ENCODE peak calls at places on chromosome 6, in eight cellular contexts. One of them, this sample, is unnamed.

GRCh38 chr6:144314562-144314961 is 29.4 kb downstream of the UTRN start:
- DNase-seq in hepatocyte: no peak
- DNase-seq in psoas muscle: no peak
- DNase-seq in foreskin keratinocyte: no peak
- DNase-seq in left lung: no peak
- DNase-seq in A549: no peak
- DNase-seq in nephron progenitor cell: no peak
- DNase-seq in WTC11: no peak
- DNase-seq in this sample: no peak

GRCh38 chr6:77136086-77136485 is 327.2 kb downstream of the HTR1B start:
- DNase-seq in hepatocyte: no peak
- DNase-seq in psoas muscle: no peak
- DNase-seq in foreskin keratinocyte: peak
- DNase-seq in left lung: no peak
- DNase-seq in A549: no peak
- DNase-seq in nephron progenitor cell: no peak
- DNase-seq in WTC11: no peak
- DNase-seq in this sample: no peak

GRCh38 chr6:50936277-50936681 is 117.6 kb downstream of the TFAP2B start:
- DNase-seq in hepatocyte: no peak
- DNase-seq in psoas muscle: no peak
- DNase-seq in foreskin keratinocyte: no peak
- DNase-seq in left lung: no peak
- DNase-seq in A549: no peak
- DNase-seq in nephron progenitor cell: no peak
- DNase-seq in WTC11: no peak
- DNase-seq in this sample: no peak

GRCh38 chr6:84074988-84075781 is 41.6 kb downstream of the MRAP2 start:
- DNase-seq in hepatocyte: peak
- DNase-seq in psoas muscle: no peak
- DNase-seq in foreskin keratinocyte: no peak
- DNase-seq in left lung: no peak
- DNase-seq in A549: no peak
- DNase-seq in nephron progenitor cell: peak
- DNase-seq in WTC11: peak
- DNase-seq in this sample: no peak

GRCh38 chr6:129785756-129786135 is 75.4 kb downstream of the TMEM244 start:
- DNase-seq in hepatocyte: no peak
- DNase-seq in psoas muscle: no peak
- DNase-seq in foreskin keratinocyte: no peak
- DNase-seq in left lung: no peak
- DNase-seq in A549: no peak
- DNase-seq in nephron progenitor cell: no peak
- DNase-seq in WTC11: no peak
- DNase-seq in this sample: no peak

GRCh38 chr6:126170875-126171489 is 168.9 kb upstream of the CENPW start:
- DNase-seq in hepatocyte: peak
- DNase-seq in psoas muscle: no peak
- DNase-seq in foreskin keratinocyte: no peak
- DNase-seq in left lung: no peak
- DNase-seq in A549: peak
- DNase-seq in nephron progenitor cell: no peak
- DNase-seq in WTC11: no peak
- DNase-seq in this sample: no peak

GRCh38 chr6:7313505-7314165 is 636 bp upstream of the SSR1 start:
- DNase-seq in hepatocyte: no peak
- DNase-seq in psoas muscle: no peak
- DNase-seq in foreskin keratinocyte: no peak
- DNase-seq in left lung: no peak
- DNase-seq in A549: no peak
- DNase-seq in nephron progenitor cell: no peak
- DNase-seq in WTC11: no peak
- DNase-seq in this sample: no peak

GRCh38 chr6:150863213-150863928 is 2.1 kb upstream of the MTHFD1L start:
- DNase-seq in hepatocyte: no peak
- DNase-seq in psoas muscle: no peak
- DNase-seq in foreskin keratinocyte: no peak
- DNase-seq in left lung: no peak
- DNase-seq in A549: no peak
- DNase-seq in nephron progenitor cell: no peak
- DNase-seq in WTC11: no peak
- DNase-seq in this sample: no peak

GRCh38 chr6:78347191-78347916 is 520.0 kb upstream of the IRAK1BP1 start:
- DNase-seq in hepatocyte: no peak
- DNase-seq in psoas muscle: no peak
- DNase-seq in foreskin keratinocyte: no peak
- DNase-seq in left lung: no peak
- DNase-seq in A549: no peak
- DNase-seq in nephron progenitor cell: no peak
- DNase-seq in WTC11: no peak
- DNase-seq in this sample: no peak

GRCh38 chr6:112433457-112433856 is 86.3 kb downstream of the RFPL4B start:
- DNase-seq in hepatocyte: peak
- DNase-seq in psoas muscle: no peak
- DNase-seq in foreskin keratinocyte: no peak
- DNase-seq in left lung: no peak
- DNase-seq in A549: no peak
- DNase-seq in nephron progenitor cell: no peak
- DNase-seq in WTC11: no peak
- DNase-seq in this sample: no peak

GRCh38 chr6:112432853-112433252 is 85.7 kb downstream of the RFPL4B start:
- DNase-seq in hepatocyte: no peak
- DNase-seq in psoas muscle: no peak
- DNase-seq in foreskin keratinocyte: no peak
- DNase-seq in left lung: no peak
- DNase-seq in A549: no peak
- DNase-seq in nephron progenitor cell: no peak
- DNase-seq in WTC11: no peak
- DNase-seq in this sample: no peak

GRCh38 chr6:112428477-112428876 is 81.3 kb downstream of the RFPL4B start:
- DNase-seq in hepatocyte: no peak
- DNase-seq in psoas muscle: no peak
- DNase-seq in foreskin keratinocyte: no peak
- DNase-seq in left lung: no peak
- DNase-seq in A549: no peak
- DNase-seq in nephron progenitor cell: no peak
- DNase-seq in WTC11: no peak
- DNase-seq in this sample: no peak

GRCh38 chr6:112431803-112432202 is 84.7 kb downstream of the RFPL4B start:
- DNase-seq in hepatocyte: no peak
- DNase-seq in psoas muscle: no peak
- DNase-seq in foreskin keratinocyte: no peak
- DNase-seq in left lung: no peak
- DNase-seq in A549: no peak
- DNase-seq in nephron progenitor cell: no peak
- DNase-seq in WTC11: no peak
- DNase-seq in this sample: no peak

GRCh38 chr6:112429226-112429625 is 82.1 kb downstream of the RFPL4B start:
- DNase-seq in hepatocyte: peak
- DNase-seq in psoas muscle: no peak
- DNase-seq in foreskin keratinocyte: no peak
- DNase-seq in left lung: no peak
- DNase-seq in A549: no peak
- DNase-seq in nephron progenitor cell: no peak
- DNase-seq in WTC11: peak
- DNase-seq in this sample: no peak
- TF ChIP-seq CTCF in hepatocyte: peak
- TF ChIP-seq CTCF in psoas muscle: no peak
- TF ChIP-seq CTCF in foreskin keratinocyte: peak
- TF ChIP-seq CTCF in left lung: no peak
- TF ChIP-seq CTCF in A549: no peak
- TF ChIP-seq CTCF in nephron progenitor cell: no peak
- TF ChIP-seq CTCF in WTC11: no peak
- TF ChIP-seq CTCF in this sample: no peak

GRCh38 chr6:25746968-25747367 is 7.6 kb upstream of the SLC17A4 start:
- DNase-seq in hepatocyte: no peak
- DNase-seq in psoas muscle: no peak
- DNase-seq in foreskin keratinocyte: no peak
- DNase-seq in left lung: no peak
- DNase-seq in A549: no peak
- DNase-seq in nephron progenitor cell: no peak
- DNase-seq in WTC11: no peak
- DNase-seq in this sample: no peak
- TF ChIP-seq CTCF in hepatocyte: no peak
- TF ChIP-seq CTCF in psoas muscle: no peak
- TF ChIP-seq CTCF in foreskin keratinocyte: peak
- TF ChIP-seq CTCF in left lung: no peak
- TF ChIP-seq CTCF in A549: no peak
- TF ChIP-seq CTCF in nephron progenitor cell: no peak
- TF ChIP-seq CTCF in WTC11: no peak
- TF ChIP-seq CTCF in this sample: no peak

GRCh38 chr6:131084982-131085381 is 21.9 kb upstream of the EPB41L2 start:
- DNase-seq in hepatocyte: no peak
- DNase-seq in psoas muscle: no peak
- DNase-seq in foreskin keratinocyte: no peak
- DNase-seq in left lung: no peak
- DNase-seq in A549: no peak
- DNase-seq in nephron progenitor cell: no peak
- DNase-seq in WTC11: no peak
- DNase-seq in this sample: no peak
- TF ChIP-seq CTCF in hepatocyte: peak
- TF ChIP-seq CTCF in psoas muscle: no peak
- TF ChIP-seq CTCF in foreskin keratinocyte: peak
- TF ChIP-seq CTCF in left lung: no peak
- TF ChIP-seq CTCF in A549: no peak
- TF ChIP-seq CTCF in nephron progenitor cell: no peak
- TF ChIP-seq CTCF in WTC11: no peak
- TF ChIP-seq CTCF in this sample: no peak

GRCh38 chr6:165869526-165869925 is 206.5 kb upstream of the PDE10A start:
- DNase-seq in hepatocyte: no peak
- DNase-seq in psoas muscle: no peak
- DNase-seq in foreskin keratinocyte: no peak
- DNase-seq in left lung: no peak
- DNase-seq in A549: no peak
- DNase-seq in nephron progenitor cell: no peak
- DNase-seq in WTC11: no peak
- DNase-seq in this sample: no peak

GRCh38 chr6:165861226-165861625 is 198.2 kb upstream of the PDE10A start:
- DNase-seq in hepatocyte: no peak
- DNase-seq in psoas muscle: no peak
- DNase-seq in foreskin keratinocyte: no peak
- DNase-seq in left lung: no peak
- DNase-seq in A549: no peak
- DNase-seq in nephron progenitor cell: no peak
- DNase-seq in WTC11: no peak
- DNase-seq in this sample: no peak

GRCh38 chr6:165863801-165864200 is 200.8 kb upstream of the PDE10A start:
- DNase-seq in hepatocyte: no peak
- DNase-seq in psoas muscle: no peak
- DNase-seq in foreskin keratinocyte: no peak
- DNase-seq in left lung: no peak
- DNase-seq in A549: no peak
- DNase-seq in nephron progenitor cell: no peak
- DNase-seq in WTC11: no peak
- DNase-seq in this sample: no peak

GRCh38 chr6:165864925-165865324 is 201.9 kb upstream of the PDE10A start:
- DNase-seq in hepatocyte: no peak
- DNase-seq in psoas muscle: no peak
- DNase-seq in foreskin keratinocyte: no peak
- DNase-seq in left lung: no peak
- DNase-seq in A549: no peak
- DNase-seq in nephron progenitor cell: no peak
- DNase-seq in WTC11: no peak
- DNase-seq in this sample: no peak

GRCh38 chr6:165864218-165864617 is 201.2 kb upstream of the PDE10A start:
- DNase-seq in hepatocyte: no peak
- DNase-seq in psoas muscle: no peak
- DNase-seq in foreskin keratinocyte: no peak
- DNase-seq in left lung: no peak
- DNase-seq in A549: no peak
- DNase-seq in nephron progenitor cell: no peak
- DNase-seq in WTC11: no peak
- DNase-seq in this sample: no peak
- TF ChIP-seq CTCF in hepatocyte: no peak
- TF ChIP-seq CTCF in psoas muscle: no peak
- TF ChIP-seq CTCF in foreskin keratinocyte: no peak
- TF ChIP-seq CTCF in left lung: no peak
- TF ChIP-seq CTCF in A549: no peak
- TF ChIP-seq CTCF in nephron progenitor cell: no peak
- TF ChIP-seq CTCF in WTC11: no peak
- TF ChIP-seq CTCF in this sample: no peak

DNA sequence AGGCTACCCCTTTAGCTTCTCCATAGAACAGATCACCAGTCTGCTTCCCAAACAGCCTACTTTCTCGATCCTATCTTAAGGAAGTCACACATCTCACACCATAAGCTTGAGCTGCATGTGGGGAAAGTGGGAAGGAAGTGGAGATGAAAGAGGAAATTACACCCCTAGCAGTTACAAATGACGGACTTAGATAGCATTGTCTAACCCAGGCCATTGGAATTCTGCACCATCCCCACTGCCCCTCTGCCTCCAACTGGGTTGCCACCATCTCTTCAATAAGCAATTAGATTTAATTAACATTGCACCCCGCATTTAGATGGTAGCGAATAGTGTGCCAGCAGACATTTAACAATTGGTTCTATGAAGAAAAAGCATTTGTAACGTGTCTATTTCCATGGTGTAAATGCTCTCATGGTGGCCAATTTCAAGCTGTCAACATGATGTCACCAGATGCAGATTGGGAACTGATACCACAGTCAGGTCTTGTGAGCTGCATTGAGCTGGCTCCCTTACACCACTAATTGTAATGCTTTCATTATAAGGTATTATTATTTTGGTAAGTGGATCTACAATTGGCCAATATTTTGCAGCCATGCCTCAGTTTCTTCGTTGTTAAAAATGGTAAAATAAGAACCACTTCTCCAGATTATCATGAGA is 124.7 kb downstream of the CD24 start:
- DNase-seq in hepatocyte: no peak
- DNase-seq in psoas muscle: no peak
- DNase-seq in foreskin keratinocyte: no peak
- DNase-seq in left lung: no peak
- DNase-seq in A549: no peak
- DNase-seq in nephron progenitor cell: no peak
- DNase-seq in WTC11: no peak
- DNase-seq in this sample: no peak
- TF ChIP-seq CTCF in hepatocyte: no peak
- TF ChIP-seq CTCF in psoas muscle: no peak
- TF ChIP-seq CTCF in foreskin keratinocyte: no peak
- TF ChIP-seq CTCF in left lung: no peak
- TF ChIP-seq CTCF in A549: no peak
- TF ChIP-seq CTCF in nephron progenitor cell: no peak
- TF ChIP-seq CTCF in WTC11: no peak
- TF ChIP-seq CTCF in this sample: no peak

GRCh38 chr6:40874495-40874894 is 164.5 kb downstream of the UNC5CL start:
- DNase-seq in hepatocyte: no peak
- DNase-seq in psoas muscle: no peak
- DNase-seq in foreskin keratinocyte: no peak
- DNase-seq in left lung: no peak
- DNase-seq in A549: no peak
- DNase-seq in nephron progenitor cell: no peak
- DNase-seq in WTC11: peak
- DNase-seq in this sample: no peak
- TF ChIP-seq CTCF in hepatocyte: no peak
- TF ChIP-seq CTCF in psoas muscle: no peak
- TF ChIP-seq CTCF in foreskin keratinocyte: peak
- TF ChIP-seq CTCF in left lung: no peak
- TF ChIP-seq CTCF in A549: no peak
- TF ChIP-seq CTCF in nephron progenitor cell: no peak
- TF ChIP-seq CTCF in WTC11: no peak
- TF ChIP-seq CTCF in this sample: peak

GRCh38 chr6:20875369-20875963 is 341.2 kb downstream of the CDKAL1 start:
- DNase-seq in hepatocyte: peak
- DNase-seq in psoas muscle: no peak
- DNase-seq in foreskin keratinocyte: no peak
- DNase-seq in left lung: no peak
- DNase-seq in A549: no peak
- DNase-seq in nephron progenitor cell: no peak
- DNase-seq in WTC11: no peak
- DNase-seq in this sample: peak
- TF ChIP-seq CTCF in hepatocyte: peak
- TF ChIP-seq CTCF in psoas muscle: peak
- TF ChIP-seq CTCF in foreskin keratinocyte: peak
- TF ChIP-seq CTCF in left lung: no peak
- TF ChIP-seq CTCF in A549: peak
- TF ChIP-seq CTCF in nephron progenitor cell: peak
- TF ChIP-seq CTCF in WTC11: no peak
- TF ChIP-seq CTCF in this sample: peak

This sample was measured in neural crest cell.